ENCODE peak calls at places on chromosomes 2 and 18, in ten cellular contexts. Y is mammary epithelial cell; H is mesothelial cell of epicardium; V is amniotic stem cell; D is HT-29; T is cerebellar cortex; E is A172; Z is NCI-H524; C is stimulated activated CD4-positive, alpha-beta T cell treated with anti-CD3 and anti-CD28 coated beads, Interleukin-4, amount 100 ng/mL, for 4 hours; B is SW480. G is an unnamed sample.
A peak's percentile ranks its signal among the peaks of the same experiment; 100 is the strongest.

GRCh38 chr18:41949206-41949920 is 5.7 kb upstream of the PIK3C3 start:
- DNase-seq in Y (no peak), H (no peak), V (no peak), D (no peak), T (no peak), E (no peak), Z (no peak), C (no peak), B (no peak), G (no peak)

GRCh38 chr2:237422309-237422708 is 8.3 kb upstream of the COL6A3 start:
- DNase-seq in Y (no peak), H (no peak), V (no peak), D (no peak), T (no peak), E (no peak), Z (no peak), C (no peak), B (no peak), G (no peak)

GRCh38 chr2:75241696-75242095 is 42.4 kb upstream of the TACR1 start:
- DNase-seq in Y (peak; percentile 5), H (no peak), V (no peak), D (peak; percentile 11), T (no peak), E (peak; percentile 19), Z (no peak), C (no peak), B (peak; percentile 18), G (no peak)

GRCh38 chr18:9612989-9613388 is 1.4 kb downstream of the PPP4R1 start:
- DNase-seq in Y (no peak), H (no peak), V (no peak), D (peak; percentile 36), T (no peak), E (no peak), Z (no peak), C (no peak), B (no peak), G (no peak)

GRCh38 chr2:238727585-238728321 is 120.1 kb upstream of the TWIST2 start:
- DNase-seq in Y (no peak), H (no peak), V (peak; percentile 1), D (no peak), T (no peak), E (no peak), Z (no peak), C (no peak), B (no peak), G (no peak)

GRCh38 chr2:183868707-183869106 is 729.6 kb upstream of the ZNF804A start:
- DNase-seq in Y (peak; percentile 77), H (no peak), V (no peak), D (no peak), T (no peak), E (peak; percentile 53), Z (no peak), C (no peak), B (no peak), G (no peak)

GRCh38 chr2:62305421-62306176 is 109.7 kb downstream of the B3GNT2 start:
- DNase-seq in Y (no peak), H (no peak), V (no peak), D (peak; percentile 12), T (no peak), E (no peak), Z (no peak), C (peak; percentile 43), B (peak; percentile 67), G (no peak)

GRCh38 chr2:65292461-65293127 is 65.0 kb downstream of the ACTR2 start:
- DNase-seq in Y (no peak), H (no peak), V (no peak), D (no peak), T (no peak), E (peak; percentile 68), Z (no peak), C (no peak), B (no peak), G (no peak)

GRCh38 chr2:168517801-168518200 is 61.7 kb downstream of the CERS6 start:
- DNase-seq in Y (no peak), H (no peak), V (no peak), D (no peak), T (no peak), E (no peak), Z (no peak), C (no peak), B (no peak), G (no peak)

GRCh38 chr2:240458900-240459391 is 23.5 kb downstream of the GPC1 start:
- DNase-seq in Y (no peak), H (no peak), V (no peak), D (no peak), T (no peak), E (no peak), Z (no peak), C (no peak), B (no peak), G (no peak)

GRCh38 chr2:186903183-186903582 is 54.2 kb upstream of the ZSWIM2 start:
- DNase-seq in Y (no peak), H (no peak), V (no peak), D (peak; percentile 16), T (no peak), E (peak; percentile 18), Z (no peak), C (no peak), B (no peak), G (no peak)